ENCODE peak calls at places on chromosomes 16 and 17, in six cellular contexts. A is CD4-positive, alpha-beta T cell; Q is NCI-H2107; F is left ventricle myocardium inferior; O is stimulated activated CD4-positive, alpha-beta T cell treated with anti-CD3 and anti-CD28 coated beads, Interleukin-2, amount 100 ng/mL, for 48 hours; P is skeletal muscle cell. V is an unnamed sample.

GRCh38 chr16:12609937-12610699 is 193.6 kb downstream of the CPPED1 start:
- DNase-seq in A (no peak), Q (no peak), F (no peak), O (no peak), P (no peak), V (no peak)

GRCh38 chr16:28136751-28137434 is 73.4 kb upstream of the GSG1L start:
- DNase-seq in A (peak; percentile 37), Q (no peak), F (no peak), O (no peak), P (no peak), V (no peak)

GRCh38 chr17:46943511-46944393 is 20.8 kb downstream of the GOSR2 start:
- DNase-seq in A (no peak), Q (no peak), F (no peak), O (peak; percentile 8), P (no peak), V (no peak)

GRCh38 chr16:11358531-11358930 is 13.3 kb downstream of the RMI2 start:
- DNase-seq in A (no peak), Q (no peak), F (no peak), O (no peak), P (no peak), V (no peak)

GRCh38 chr17:8957721-8958120 is 7.8 kb downstream of the PIK3R5 start:
- DNase-seq in A (no peak), Q (no peak), F (no peak), O (no peak), P (no peak), V (no peak)

GRCh38 chr17:72702998-72703397 is 389.5 kb downstream of the SLC39A11 start:
- DNase-seq in A (no peak), Q (no peak), F (no peak), O (no peak), P (no peak), V (no peak)

GRCh38 chr16:51149721-51150158 is 1.3 kb downstream of the SALL1 start:
- DNase-seq in A (no peak), Q (no peak), F (no peak), O (no peak), P (no peak), V (no peak)

GRCh38 chr16:13390093-13390985 is 488.9 kb downstream of the SHISA9 start:
- DNase-seq in A (no peak), Q (peak; percentile 28), F (no peak), O (no peak), P (no peak), V (no peak)

GRCh38 chr16:70712942-70713341 is 27.1 kb upstream of the MTSS2 start:
- DNase-seq in A (no peak), Q (no peak), F (no peak), O (no peak), P (no peak), V (no peak)

GRCh38 chr17:9828296-9829059 is 2.8 kb downstream of the GLP2R start:
- DNase-seq in A (no peak), Q (no peak), F (no peak), O (no peak), P (no peak), V (no peak)

GRCh38 chr17:49815761-49816281 is 27.3 kb downstream of the KAT7 start:
- DNase-seq in A (no peak), Q (no peak), F (no peak), O (no peak), P (no peak), V (no peak)

GRCh38 chr16:54648575-54648974 is 282.1 kb upstream of the IRX5 start:
- DNase-seq in A (no peak), Q (no peak), F (no peak), O (no peak), P (no peak), V (no peak)

GRCh38 chr17:66944365-66945203 is 19.9 kb upstream of the CACNG4 start:
- DNase-seq in A (no peak), Q (no peak), F (no peak), O (no peak), P (no peak), V (no peak)

GRCh38 chr17:44623070-44623725 is 33.1 kb upstream of the MEIOC start:
- DNase-seq in A (no peak), Q (no peak), F (no peak), O (no peak), P (no peak), V (no peak)

GRCh38 chr17:15469260-15469659 is 1.8 kb upstream of the CDRT4 start:
- DNase-seq in A (no peak), Q (no peak), F (peak; percentile 53), O (no peak), P (peak; percentile 45), V (no peak)

GRCh38 chr17:80220709-80221215 is 535 bp downstream of the SLC26A11 start:
- DNase-seq in A (no peak), Q (no peak), F (no peak), O (peak; percentile 6), P (no peak), V (peak; percentile 24)

GRCh38 chr17:13562271-13562800 is 39.4 kb downstream of the HS3ST3A1 start:
- DNase-seq in A (no peak), Q (no peak), F (no peak), O (no peak), P (peak; percentile 89), V (no peak)

GRCh38 chr17:49399995-49400394 is 14.7 kb downstream of the PHB1 start:
- DNase-seq in A (no peak), Q (no peak), F (no peak), O (no peak), P (no peak), V (no peak)

GRCh38 chr17:39178516-39178915 is 12.6 kb upstream of the ARL5C start:
- DNase-seq in A (no peak), Q (no peak), F (no peak), O (no peak), P (no peak), V (no peak)

GRCh38 chr16:83554096-83554495 is 253.7 kb upstream of the HSBP1 start:
- DNase-seq in A (no peak), Q (no peak), F (no peak), O (no peak), P (no peak), V (no peak)

GRCh38 chr17:40358323-40359038 is 6.1 kb downstream of the GJD3 start:
- DNase-seq in A (peak; percentile 90), Q (peak; percentile 84), F (peak; percentile 90), O (peak; percentile 94), P (no peak), V (peak; percentile 92)

GRCh38 chr17:47711366-47712099 is 17.6 kb downstream of the TBKBP1 start:
- DNase-seq in A (no peak), Q (no peak), F (no peak), O (no peak), P (no peak), V (no peak)

GRCh38 chr17:12089809-12090384 is 69.2 kb downstream of the MAP2K4 start:
- DNase-seq in A (no peak), Q (peak; percentile 5), F (no peak), O (no peak), P (peak; percentile 56), V (no peak)

GRCh38 chr16:57904101-57904500 is 66.8 kb downstream of the CNGB1 start:
- DNase-seq in A (no peak), Q (no peak), F (no peak), O (no peak), P (no peak), V (no peak)

GRCh38 chr17:62724398-62725146 is 83.5 kb downstream of the MARCHF10 start:
- DNase-seq in A (peak; percentile 48), Q (no peak), F (no peak), O (peak; percentile 62), P (no peak), V (peak; percentile 24)

GRCh38 chr16:17370233-17371013 is 100.3 kb downstream of the XYLT1 start:
- DNase-seq in A (no peak), Q (no peak), F (no peak), O (no peak), P (peak; percentile 81), V (no peak)

GRCh38 chr17:74059471-74059870 is 144.0 kb upstream of the RPL38 start:
- DNase-seq in A (no peak), Q (peak; percentile 60), F (no peak), O (no peak), P (no peak), V (no peak)

GRCh38 chr17:73369126-73369525 is 57.3 kb upstream of the CDC42EP4 start:
- DNase-seq in A (no peak), Q (no peak), F (peak; percentile 63), O (no peak), P (no peak), V (no peak)

GRCh38 chr17:81334987-81335386 is 39.9 kb upstream of the SLC38A10 start:
- DNase-seq in A (no peak), Q (no peak), F (no peak), O (no peak), P (no peak), V (no peak)

GRCh38 chr17:78131172-78132085 is 858 bp downstream of the TMC8 start:
- DNase-seq in A (no peak), Q (no peak), F (no peak), O (peak; percentile 43), P (no peak), V (peak; percentile 62)

GRCh38 chr17:55601874-55602364 is 90.7 kb upstream of the SMIM36 start:
- DNase-seq in A (no peak), Q (no peak), F (no peak), O (no peak), P (no peak), V (peak; percentile 16)

GRCh38 chr16:56355221-56355620 is 70.1 kb downstream of the AMFR start:
- DNase-seq in A (no peak), Q (no peak), F (no peak), O (no peak), P (no peak), V (no peak)

GRCh38 chr17:50635720-50636144 is 1.1 kb downstream of the ABCC3 start:
- DNase-seq in A (no peak), Q (no peak), F (no peak), O (no peak), P (no peak), V (no peak)

GRCh38 chr16:55082594-55082982 is 151.9 kb downstream of the IRX5 start:
- DNase-seq in A (no peak), Q (no peak), F (no peak), O (no peak), P (no peak), V (no peak)

GRCh38 chr17:8985054-8985701 is 19.7 kb upstream of the PIK3R5 start:
- DNase-seq in A (no peak), Q (no peak), F (no peak), O (no peak), P (no peak), V (no peak)

GRCh38 chr17:27473748-27474609 is 17.7 kb downstream of the KSR1 start:
- DNase-seq in A (no peak), Q (no peak), F (peak; percentile 63), O (peak; percentile 61), P (no peak), V (peak; percentile 37)

GRCh38 chr17:68993112-68993511 is 37.9 kb upstream of the ABCA8 start:
- DNase-seq in A (no peak), Q (no peak), F (no peak), O (no peak), P (peak; percentile 23), V (no peak)

GRCh38 chr17:64281962-64282752 is 19.1 kb upstream of the TEX2 start:
- DNase-seq in A (peak; percentile 9), Q (peak; percentile 23), F (peak; percentile 38), O (peak; percentile 62), P (no peak), V (peak; percentile 47)